ENCODE peak calls at places on chromosomes 1 and 21, in four cellular contexts. H, T, Z and P are unnamed samples.

GRCh38 chr1:63663301-63663700 is 70.1 kb downstream of the PGM1 start:
- DNase-seq in H (peak; percentile 54), T (no peak), Z (no peak), P (no peak)

GRCh38 chr1:17363351-17363750 is 8.6 kb upstream of the PADI6 start:
- DNase-seq in H (no peak), T (no peak), Z (no peak), P (no peak)

GRCh38 chr1:172883844-172884243 is 166.9 kb downstream of the TNFSF18 start:
- DNase-seq in H (no peak), T (no peak), Z (no peak), P (no peak)

GRCh38 chr1:31535561-31535960 is 40.8 kb upstream of the TINAGL1 start:
- DNase-seq in H (no peak), T (no peak), Z (no peak), P (no peak)

GRCh38 chr21:41939391-41939790 is 14.4 kb downstream of the C2CD2 start:
- DNase-seq in H (no peak), T (no peak), Z (no peak), P (no peak)

GRCh38 chr1:119475866-119476439 is 31.1 kb upstream of the HSD3B1 start:
- DNase-seq in H (peak; percentile 40), T (peak; percentile 89), Z (no peak), P (peak; percentile 69)

GRCh38 chr1:75985827-75986226 is 53.6 kb upstream of the ASB17 start:
- DNase-seq in H (peak; percentile 15), T (no peak), Z (no peak), P (no peak)

GRCh38 chr1:35448344-35448801 is 108.8 kb downstream of the KIAA0319L start:
- DNase-seq in H (no peak), T (no peak), Z (peak; percentile 86), P (peak; percentile 25)

GRCh38 chr1:218718977-218719376 is 373.8 kb downstream of the TGFB2 start:
- DNase-seq in H (no peak), T (no peak), Z (peak; percentile 81), P (no peak)

GRCh38 chr1:34013958-34014737 is 150.3 kb downstream of the HMGB4 start:
- DNase-seq in H (no peak), T (peak; percentile 78), Z (no peak), P (peak; percentile 77)

GRCh38 chr1:205360166-205360565 is 3.4 kb upstream of the KLHDC8A start:
- DNase-seq in H (no peak), T (no peak), Z (no peak), P (no peak)

GRCh38 chr1:108947871-108948525 is 15.3 kb downstream of the CLCC1 start:
- DNase-seq in H (no peak), T (peak; percentile 43), Z (no peak), P (no peak)

GRCh38 chr21:32484706-32485380 is 72.3 kb downstream of the EVA1C start:
- DNase-seq in H (no peak), T (no peak), Z (no peak), P (no peak)

GRCh38 chr1:198105185-198105584 is 51.6 kb upstream of the NEK7 start:
- DNase-seq in H (no peak), T (no peak), Z (no peak), P (no peak)

GRCh38 chr1:151639466-151639865 is 27.6 kb downstream of the SNX27 start:
- DNase-seq in H (peak; percentile 13), T (no peak), Z (no peak), P (no peak)

GRCh38 chr1:99445486-99445885 is 181.2 kb downstream of the PLPPR4 start:
- DNase-seq in H (no peak), T (no peak), Z (no peak), P (no peak)

GRCh38 chr1:185719021-185719420 is 15.2 kb upstream of the HMCN1 start:
- DNase-seq in H (no peak), T (peak; percentile 61), Z (peak; percentile 83), P (peak; percentile 24)

GRCh38 chr21:21200103-21200938 is 202.1 kb downstream of the NCAM2 start:
- DNase-seq in H (no peak), T (no peak), Z (peak; percentile 97), P (no peak)

GRCh38 chr1:46687095-46687659 is 15.5 kb downstream of the TEX38 start:
- DNase-seq in H (no peak), T (no peak), Z (no peak), P (no peak)

GRCh38 chr1:207007352-207008033 is 25.1 kb downstream of the C1orf116 start:
- DNase-seq in H (peak; percentile 89), T (no peak), Z (peak; percentile 49), P (no peak)

GRCh38 chr1:228367798-228368791 is 38.5 kb downstream of the TRIM11 start:
- DNase-seq in H (no peak), T (peak; percentile 50), Z (no peak), P (no peak)

GRCh38 chr1:32727876-32728275 is 25.3 kb upstream of the SYNC start:
- DNase-seq in H (no peak), T (no peak), Z (no peak), P (no peak)

GRCh38 chr1:80194221-80194620 is 1187.7 kb upstream of the ADGRL4 start:
- DNase-seq in H (no peak), T (no peak), Z (no peak), P (no peak)

GRCh38 chr1:159927887-159928431 is 2.7 kb upstream of the TAGLN2 start:
- DNase-seq in H (no peak), T (no peak), Z (no peak), P (no peak)

GRCh38 chr1:85569122-85569521 is 11.4 kb upstream of the CCN1 start:
- DNase-seq in H (no peak), T (no peak), Z (no peak), P (no peak)

GRCh38 chr1:72777918-72778317 is 495.6 kb upstream of the NEGR1 start:
- DNase-seq in H (no peak), T (no peak), Z (peak; percentile 44), P (no peak)

GRCh38 chr1:22888320-22889075 is 84.2 kb downstream of the LACTBL1 start:
- DNase-seq in H (no peak), T (no peak), Z (no peak), P (no peak)

GRCh38 chr1:177983087-177983823 is 13.4 kb upstream of the SEC16B start:
- DNase-seq in H (no peak), T (no peak), Z (no peak), P (no peak)

GRCh38 chr1:23198373-23198772 is 18.9 kb downstream of the HTR1D start:
- DNase-seq in H (no peak), T (no peak), Z (peak; percentile 90), P (no peak)

GRCh38 chr1:224082146-224082545 is 31.8 kb upstream of the FBXO28 start:
- DNase-seq in H (no peak), T (no peak), Z (peak; percentile 72), P (no peak)

GRCh38 chr1:155086182-155086741 is 7.6 kb downstream of the EFNA3 start:
- DNase-seq in H (peak; percentile 82), T (peak; percentile 87), Z (no peak), P (peak; percentile 82)

GRCh38 chr1:116191294-116191693 is 80.1 kb downstream of the MAB21L3 start:
- DNase-seq in H (no peak), T (no peak), Z (no peak), P (no peak)

GRCh38 chr1:172279951-172280350 is 140.5 kb upstream of the C1orf105 start:
- DNase-seq in H (no peak), T (no peak), Z (no peak), P (no peak)

GRCh38 chr1:200226268-200226968 is 183.4 kb downstream of the ZNF281 start:
- DNase-seq in H (no peak), T (peak; percentile 56), Z (no peak), P (no peak)

GRCh38 chr21:34992736-34993135 is 56.4 kb downstream of the RUNX1 start:
- DNase-seq in H (no peak), T (no peak), Z (no peak), P (no peak)

DNA sequence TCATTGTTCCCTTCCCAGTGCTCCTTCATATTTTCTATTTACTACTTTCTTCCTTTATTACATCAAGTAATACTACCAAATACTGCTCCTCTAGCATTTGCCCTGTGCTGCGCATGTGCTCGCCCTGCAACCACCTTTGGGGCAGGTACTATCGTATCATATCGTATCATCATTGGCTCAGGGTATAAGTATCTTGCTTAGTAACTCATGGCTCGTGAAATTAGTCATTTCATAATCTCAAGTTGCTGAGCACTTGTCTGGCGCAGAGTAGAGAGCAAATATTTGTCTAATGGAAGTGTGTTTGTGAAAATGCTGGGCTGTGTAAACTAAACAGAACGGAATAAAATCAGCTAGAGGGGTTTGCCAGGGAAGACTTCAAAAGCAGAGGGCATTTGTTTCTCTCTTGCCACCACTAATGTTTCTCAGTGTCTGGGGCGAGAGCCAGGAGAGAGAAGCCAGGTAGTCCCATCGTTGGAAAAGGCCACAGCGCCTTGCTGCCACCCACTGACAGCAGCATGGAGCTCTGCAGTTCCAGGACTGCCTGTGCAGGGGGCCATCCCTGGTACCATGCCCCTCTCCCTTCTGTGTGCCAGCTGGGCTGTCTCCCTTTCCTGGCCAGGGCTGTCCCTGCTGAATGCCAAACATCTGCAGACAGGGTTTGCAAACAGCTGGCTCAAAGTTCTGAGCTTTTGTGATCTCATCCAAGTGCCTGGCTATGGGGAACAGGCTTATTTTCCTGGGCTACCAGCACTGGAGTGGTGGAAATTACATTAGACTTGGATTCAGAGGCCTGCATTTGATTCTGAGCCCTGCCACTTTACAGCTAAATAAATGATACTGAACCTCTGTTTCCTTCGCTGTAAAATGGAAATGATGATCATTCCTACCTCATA is 19.9 kb upstream of the CPT2 start:
- DNase-seq in H (no peak), T (no peak), Z (no peak), P (no peak)
- TF ChIP-seq CTCF in H (peak; percentile 52), T (no peak), Z (peak; percentile 28), P (no peak)

DNA sequence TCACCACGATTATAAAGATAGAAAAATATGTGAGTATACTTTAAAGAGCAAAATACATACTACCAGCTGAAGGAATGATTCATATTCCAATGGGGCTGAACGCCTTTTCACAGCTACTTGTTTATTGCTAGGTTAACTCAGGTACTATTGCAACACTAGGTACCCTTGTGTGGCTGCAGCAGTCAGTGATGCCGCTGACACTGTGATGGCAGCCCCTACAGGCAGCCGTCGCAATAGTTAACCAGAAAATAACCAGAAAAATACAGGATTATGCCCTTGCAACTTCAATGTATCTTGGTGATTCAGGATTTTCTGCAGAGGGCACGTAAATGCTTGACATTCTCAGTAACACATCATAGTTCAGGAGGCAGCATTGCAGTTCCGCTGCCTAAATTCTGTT is 1.6 kb upstream of the MARK1 start:
- DNase-seq in H (no peak), T (peak; percentile 43), Z (no peak), P (no peak)
- TF ChIP-seq CTCF in H (no peak), T (peak; percentile 63), Z (no peak), P (no peak)

DNA sequence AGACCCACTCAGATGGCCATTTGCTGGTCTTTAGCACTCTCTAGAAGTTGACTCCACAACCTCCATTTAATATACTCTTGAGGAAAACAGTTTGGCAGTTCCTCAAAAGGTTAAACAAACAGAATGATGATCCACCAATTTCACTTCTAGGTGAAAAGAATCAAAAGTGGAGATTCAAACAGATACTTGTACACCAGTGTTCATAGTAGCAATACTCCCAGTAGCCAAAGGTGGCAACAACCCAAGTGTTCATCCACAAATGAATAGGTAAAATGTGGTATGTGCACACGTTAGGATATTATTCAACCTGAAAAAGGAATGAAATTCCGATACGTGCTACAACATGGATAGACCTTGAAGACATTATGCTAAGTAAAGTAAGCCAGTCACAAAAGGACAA is 6.3 kb downstream of the PRCC start:
- DNase-seq in H (no peak), T (no peak), Z (no peak), P (no peak)
- TF ChIP-seq CTCF in H (no peak), T (peak; percentile 28), Z (no peak), P (peak; percentile 19)

DNA sequence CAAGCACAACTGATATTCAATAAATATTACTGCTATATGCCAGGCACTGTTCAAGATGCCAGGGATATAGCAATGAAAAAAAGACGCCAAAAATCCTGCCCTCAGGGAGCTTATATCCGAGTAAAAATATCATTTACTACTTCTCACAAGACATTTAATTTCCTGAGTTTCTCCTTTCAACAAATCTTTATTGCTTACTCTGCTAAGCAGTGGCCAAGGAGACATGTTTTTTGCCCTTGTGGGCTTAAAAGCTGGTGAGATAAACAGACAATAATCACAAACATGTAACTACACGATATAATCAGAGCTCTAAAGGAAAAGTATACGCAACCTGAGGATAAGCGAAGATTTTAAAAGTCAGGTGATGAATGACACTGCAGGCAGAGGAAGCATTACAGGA is 19.5 kb downstream of the TGFBR3 start:
- DNase-seq in H (no peak), T (no peak), Z (no peak), P (no peak)
- TF ChIP-seq CTCF in H (no peak), T (no peak), Z (no peak), P (no peak)